ENCODE peak calls at places on chromosome 3, in five cellular contexts. L, S, C, X and P are unnamed samples. For H3K9me3, the result is how much of the 10 kb centered on the place peaks cover.

GRCh38 chr3:168121175-168121853 is 25.6 kb upstream of the GOLIM4 start:
- DNase-seq in L (peak), S (peak), C (no peak), X (peak), P (no peak)

GRCh38 chr3:196192036-196193001 is 18.9 kb downstream of the ZDHHC19 start:
- DNase-seq in L (no peak), S (no peak), C (peak), X (peak), P (no peak)

GRCh38 chr3:41640076-41640475 is 321.8 kb downstream of the ULK4 start:
- DNase-seq in L (no peak), S (no peak), C (no peak), X (no peak), P (no peak)

GRCh38 chr3:177229791-177230190 is 32.5 kb upstream of the TBL1XR1 start:
- DNase-seq in L (no peak), S (no peak), C (no peak), X (no peak), P (no peak)

GRCh38 chr3:77513541-77513940 is 473.6 kb downstream of the ROBO2 start:
- DNase-seq in L (no peak), S (no peak), C (no peak), X (no peak), P (no peak)

GRCh38 chr3:93973160-93974126 is at the start of gene PROS1:
- DNase-seq in L (peak), S (peak), C (peak), X (peak), P (peak)

GRCh38 chr3:139123377-139124095 is 78.8 kb upstream of the PRR23C start:
- DNase-seq in L (no peak), S (no peak), C (no peak), X (no peak), P (peak)

GRCh38 chr3:42819351-42819965 is 10.2 kb downstream of the ACKR2 start:
- DNase-seq in L (no peak), S (peak), C (no peak), X (no peak), P (no peak)

GRCh38 chr3:32399030-32399620 is 7.5 kb downstream of the CMTM7 start:
- DNase-seq in L (no peak), S (no peak), C (no peak), X (no peak), P (no peak)

GRCh38 chr3:196528639-196529233 is 13.6 kb upstream of the SMCO1 start:
- DNase-seq in L (peak), S (peak), C (peak), X (peak), P (no peak)

GRCh38 chr3:78941587-78941986 is 826.2 kb downstream of the ROBO1 start:
- DNase-seq in L (no peak), S (no peak), C (no peak), X (no peak), P (no peak)

GRCh38 chr3:149494022-149494758 is 19.7 kb downstream of the TM4SF4 start:
- DNase-seq in L (no peak), S (peak), C (peak), X (no peak), P (peak)

GRCh38 chr3:65534825-65535224 is 503.9 kb downstream of the MAGI1 start:
- DNase-seq in L (no peak), S (no peak), C (no peak), X (no peak), P (no peak)

GRCh38 chr3:99838755-99839154 is 21.1 kb downstream of the CMSS1 start:
- DNase-seq in L (no peak), S (no peak), C (no peak), X (no peak), P (no peak)

GRCh38 chr3:58575986-58576652 is 1.1 kb downstream of the FAM107A start:
- DNase-seq in L (no peak), S (peak), C (no peak), X (no peak), P (no peak)

GRCh38 chr3:27559835-27560234 is 75.7 kb upstream of the SLC4A7 start:
- DNase-seq in L (peak), S (peak), C (no peak), X (peak), P (no peak)

GRCh38 chr3:44509393-44509921 is 32.0 kb upstream of the ZNF445 start:
- DNase-seq in L (no peak), S (no peak), C (no peak), X (no peak), P (peak)

GRCh38 chr3:171088496-171088895 is 62.0 kb upstream of the SLC2A2 start:
- DNase-seq in L (no peak), S (no peak), C (no peak), X (no peak), P (no peak)

GRCh38 chr3:156483961-156484787 is 70.7 kb downstream of the SSR3 start:
- DNase-seq in L (no peak), S (no peak), C (peak), X (no peak), P (no peak)

GRCh38 chr3:159652452-159652851 is 336.2 kb upstream of the IL12A start:
- DNase-seq in L (peak), S (no peak), C (no peak), X (no peak), P (no peak)

GRCh38 chr3:141410861-141411771 is 42.8 kb downstream of the ZBTB38 start:
- DNase-seq in L (no peak), S (no peak), C (peak), X (no peak), P (peak)

GRCh38 chr3:65960087-65960486 is 78.6 kb downstream of the MAGI1 start:
- DNase-seq in L (no peak), S (no peak), C (no peak), X (no peak), P (no peak)

GRCh38 chr3:172003146-172003545 is 36.2 kb upstream of the FNDC3B start:
- DNase-seq in L (no peak), S (no peak), C (no peak), X (no peak), P (no peak)

GRCh38 chr3:157460253-157460652 is 23.6 kb downstream of the PTX3 start:
- DNase-seq in L (no peak), S (no peak), C (no peak), X (no peak), P (no peak)

GRCh38 chr3:66885326-66886000 is 112.6 kb upstream of the KBTBD8 start:
- DNase-seq in L (no peak), S (peak), C (no peak), X (no peak), P (no peak)

GRCh38 chr3:138544546-138544945 is 49.5 kb downstream of the CEP70 start:
- DNase-seq in L (no peak), S (no peak), C (no peak), X (no peak), P (no peak)

GRCh38 chr3:180073561-180073960 is 36.8 kb upstream of the PEX5L start:
- DNase-seq in L (no peak), S (no peak), C (no peak), X (no peak), P (no peak)

GRCh38 chr3:99413504-99413903 is 224.9 kb upstream of the COL8A1 start:
- DNase-seq in L (no peak), S (no peak), C (no peak), X (no peak), P (no peak)

GRCh38 chr3:127483902-127484591 is 106.5 kb downstream of the TPRA1 start:
- DNase-seq in L (no peak), S (no peak), C (no peak), X (no peak), P (no peak)

GRCh38 chr3:124886168-124887051 is 755 bp downstream of the ITGB5 start:
- DNase-seq in L (peak), S (peak), C (no peak), X (peak), P (peak)

GRCh38 chr3:128597900-128598299 is 52.7 kb downstream of the RPN1 start:
- DNase-seq in L (no peak), S (no peak), C (no peak), X (no peak), P (no peak)

GRCh38 chr3:12894629-12895028 is 53.3 kb upstream of the RPL32 start:
- DNase-seq in L (peak), S (no peak), C (no peak), X (no peak), P (no peak)
- TF ChIP-seq CTCF in L (no peak), S (no peak), C (no peak), X (no peak), P (no peak)

DNA sequence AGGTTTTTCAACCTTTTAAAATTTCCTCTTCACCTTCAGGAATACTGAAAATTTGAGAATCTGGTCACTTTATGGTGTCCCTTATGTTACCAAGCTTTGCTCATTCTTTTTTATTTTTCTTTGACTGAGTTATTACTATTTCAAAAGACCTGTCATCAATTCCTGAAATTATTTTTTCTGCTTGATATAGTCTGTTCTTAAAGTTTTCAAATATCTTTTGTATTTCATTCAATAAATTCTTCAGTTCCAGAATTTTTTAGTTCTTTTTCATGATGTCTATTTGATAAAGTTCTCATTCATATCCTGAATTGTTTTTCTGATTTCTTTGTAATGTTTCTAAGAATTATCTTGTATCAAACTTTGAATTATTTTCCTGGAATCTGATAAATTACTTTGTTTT is 63.9 kb downstream of the UQCC5 start:
- DNase-seq in L (no peak), S (no peak), C (no peak), X (no peak), P (no peak)
- H3K9me3 ChIP-seq in L (under half), S (under half), C (under half), X (under half), P (under half)

DNA sequence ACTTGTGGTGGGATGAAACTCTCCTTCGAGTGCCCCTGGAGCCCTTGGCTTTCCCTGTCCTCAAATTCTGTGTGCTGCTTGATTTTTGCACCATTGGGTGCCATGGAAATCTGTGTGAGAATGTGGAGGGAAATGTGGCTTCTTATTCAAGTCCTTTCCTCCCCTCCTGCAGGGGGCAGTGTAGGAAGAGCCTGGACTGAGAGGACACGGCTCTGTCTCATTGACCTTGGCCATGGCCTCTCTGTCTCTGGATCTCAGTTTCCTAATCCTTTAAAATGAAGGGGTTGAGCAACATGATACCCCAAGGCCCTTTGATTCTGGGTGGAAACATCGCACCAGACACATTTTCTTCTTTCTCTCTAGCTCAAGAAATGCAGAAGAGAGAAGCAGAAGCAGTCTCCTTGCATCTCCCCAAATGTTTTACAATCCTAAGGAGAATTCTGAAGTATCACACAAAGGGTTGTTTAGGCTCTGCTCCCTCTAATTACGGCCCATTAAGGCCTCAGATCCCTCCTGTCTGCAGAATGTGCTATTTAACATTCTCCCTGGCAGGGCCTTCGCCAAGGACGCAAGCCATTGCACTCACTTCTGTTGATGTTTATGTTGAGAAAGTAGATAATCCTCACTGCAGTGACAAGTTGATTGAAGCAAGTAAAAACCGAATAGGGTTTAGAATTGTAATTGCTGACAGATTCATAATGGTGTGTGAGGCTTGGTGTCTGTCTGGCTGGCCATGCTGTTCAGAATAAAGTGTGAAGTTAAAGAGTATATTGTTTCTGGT is 169.1 kb downstream of the TPRG1 start:
- DNase-seq in L (no peak), S (no peak), C (no peak), X (no peak), P (peak)
- TF ChIP-seq CTCF in L (no peak), S (no peak), C (no peak), X (no peak), P (peak)

GRCh38 chr3:10420745-10421475 is 84.5 kb downstream of the ATP2B2 start:
- DNase-seq in L (no peak), S (no peak), C (no peak), X (no peak), P (no peak)
- H3K9me3 ChIP-seq in L (under half), S (under half), C (under half), X (under half), P (under half)

GRCh38 chr3:16399473-16399872 is 114.0 kb downstream of the RFTN1 start:
- DNase-seq in L (peak), S (no peak), C (no peak), X (peak), P (peak)
- TF ChIP-seq CTCF in L (no peak), S (no peak), C (no peak), X (peak), P (peak)